ENCODE peak calls at places on chromosomes 11 and 22, in seven cellular contexts. A is osteoblast, K is heart left ventricle, F is pancreas, S is fibroblast of lung, L is endothelial cell of umbilical vein, J is left ventricle myocardium inferior. Q is an unnamed sample.

GRCh38 chr22:46379301-46379930 is 43.9 kb downstream of the TRMU start:
- DNase-seq in A (no peak), K (peak; percentile 11), F (peak; percentile 78), S (no peak), L (no peak), J (no peak), Q (no peak)

GRCh38 chr11:83112886-83113285 is 41.2 kb upstream of the RAB30 start:
- DNase-seq in A (no peak), K (no peak), F (no peak), S (no peak), L (no peak), J (no peak), Q (no peak)

GRCh38 chr11:59669611-59670009 is 773 bp upstream of the PATL1 start:
- DNase-seq in A (no peak), K (peak; percentile 38), F (peak; percentile 64), S (peak; percentile 59), L (no peak), J (peak; percentile 42), Q (no peak)

GRCh38 chr11:130413383-130414106 is 14.9 kb downstream of the ADAMTS8 start:
- DNase-seq in A (peak; percentile 99), K (no peak), F (no peak), S (peak; percentile 94), L (no peak), J (no peak), Q (no peak)

GRCh38 chr11:59769086-59769485 is 13.9 kb downstream of the STX3 start:
- DNase-seq in A (no peak), K (no peak), F (no peak), S (no peak), L (no peak), J (no peak), Q (no peak)

GRCh38 chr11:119832536-119832935 is 103.5 kb upstream of the NECTIN1 start:
- DNase-seq in A (no peak), K (no peak), F (peak; percentile 60), S (peak; percentile 42), L (no peak), J (no peak), Q (peak; percentile 81)

GRCh38 chr11:59756845-59757244 is 1.7 kb downstream of the STX3 start:
- DNase-seq in A (peak; percentile 89), K (peak; percentile 31), F (no peak), S (peak; percentile 20), L (no peak), J (no peak), Q (no peak)

GRCh38 chr11:44528103-44528502 is 37.4 kb upstream of the CD82 start:
- DNase-seq in A (peak; percentile 88), K (no peak), F (no peak), S (no peak), L (no peak), J (no peak), Q (no peak)

GRCh38 chr11:14322510-14322909 is 36.5 kb downstream of the RRAS2 start:
- DNase-seq in A (no peak), K (no peak), F (no peak), S (no peak), L (peak; percentile 78), J (no peak), Q (no peak)

GRCh38 chr11:19868281-19868821 is 155.7 kb downstream of the NAV2 start:
- DNase-seq in A (peak; percentile 79), K (peak; percentile 81), F (no peak), S (peak; percentile 91), L (peak; percentile 38), J (peak; percentile 25), Q (peak; percentile 16)

GRCh38 chr11:31262761-31263160 is 106.8 kb downstream of the DCDC1 start:
- DNase-seq in A (no peak), K (no peak), F (no peak), S (peak; percentile 14), L (peak; percentile 1), J (no peak), Q (no peak)

GRCh38 chr22:32619614-32620426 is 145.2 kb downstream of the FBXO7 start:
- DNase-seq in A (no peak), K (peak; percentile 86), F (no peak), S (peak; percentile 91), L (no peak), J (peak; percentile 64), Q (no peak)

GRCh38 chr11:100863080-100863581 is 176.0 kb downstream of the ARHGAP42 start:
- DNase-seq in A (peak; percentile 4), K (peak; percentile 53), F (no peak), S (peak; percentile 99), L (peak; percentile 3), J (no peak), Q (peak; percentile 11)

GRCh38 chr11:556175-556699 is 4.3 kb downstream of the LMNTD2 start:
- DNase-seq in A (peak; percentile 89), K (no peak), F (peak; percentile 84), S (no peak), L (no peak), J (no peak), Q (no peak)

GRCh38 chr11:119673389-119674336 is 55.3 kb downstream of the NECTIN1 start:
- DNase-seq in A (no peak), K (no peak), F (no peak), S (no peak), L (no peak), J (no peak), Q (no peak)

GRCh38 chr11:75759832-75760231 is 8.7 kb upstream of the DGAT2 start:
- DNase-seq in A (no peak), K (no peak), F (no peak), S (no peak), L (no peak), J (no peak), Q (no peak)

GRCh38 chr11:110710520-110711381 is 1.5 kb downstream of the ARHGAP20 start:
- DNase-seq in A (peak; percentile 84), K (peak; percentile 24), F (peak; percentile 72), S (peak; percentile 43), L (peak; percentile 29), J (peak; percentile 23), Q (peak; percentile 3)

GRCh38 chr22:38981659-38982007 is 514 bp upstream of the APOBEC3B start:
- DNase-seq in A (no peak), K (no peak), F (no peak), S (no peak), L (no peak), J (no peak), Q (no peak)

GRCh38 chr11:126383301-126384052 is 28.0 kb downstream of the ST3GAL4 start:
- DNase-seq in A (peak; percentile 58), K (no peak), F (no peak), S (no peak), L (no peak), J (no peak), Q (no peak)

GRCh38 chr11:60950933-60951610 is 904 bp downstream of the SLC15A3 start:
- DNase-seq in A (peak; percentile 81), K (no peak), F (no peak), S (no peak), L (no peak), J (peak; percentile 48), Q (no peak)

GRCh38 chr11:17635551-17635938 is 83.8 kb upstream of the MYOD1 start:
- DNase-seq in A (no peak), K (no peak), F (no peak), S (no peak), L (no peak), J (no peak), Q (no peak)

GRCh38 chr11:107856180-107856980 is 2.2 kb downstream of the SLC35F2 start:
- DNase-seq in A (no peak), K (no peak), F (no peak), S (no peak), L (no peak), J (no peak), Q (no peak)

GRCh38 chr11:121469910-121470309 is 17.1 kb upstream of the SORL1-AS1 start:
- DNase-seq in A (no peak), K (no peak), F (no peak), S (no peak), L (no peak), J (no peak), Q (no peak)

GRCh38 chr11:45092901-45093760 is 53.3 kb upstream of the PRDM11 start:
- DNase-seq in A (no peak), K (no peak), F (no peak), S (peak; percentile 99), L (no peak), J (no peak), Q (no peak)

GRCh38 chr11:38937709-38938108 is 2339.7 kb upstream of the RAG2 start:
- DNase-seq in A (no peak), K (no peak), F (no peak), S (no peak), L (no peak), J (no peak), Q (no peak)

GRCh38 chr11:118921929-118922744 is 3.6 kb downstream of the BCL9L start:
- DNase-seq in A (peak; percentile 96), K (peak; percentile 95), F (peak; percentile 96), S (peak; percentile 66), L (peak; percentile 40), J (peak; percentile 87), Q (peak; percentile 76)

GRCh38 chr11:3089236-3090061 is 32.2 kb upstream of the CARS1 start:
- DNase-seq in A (peak; percentile 53), K (no peak), F (no peak), S (no peak), L (no peak), J (no peak), Q (no peak)
- H3K9me3 ChIP-seq in A (no peaks in the 10 kb centered on the region), K (no peaks in the 10 kb centered on the region), F (no peaks in the 10 kb centered on the region), S (no peaks in the 10 kb centered on the region), L (no peaks in the 10 kb centered on the region), J (no peaks in the 10 kb centered on the region), Q (no peaks in the 10 kb centered on the region)

DNA sequence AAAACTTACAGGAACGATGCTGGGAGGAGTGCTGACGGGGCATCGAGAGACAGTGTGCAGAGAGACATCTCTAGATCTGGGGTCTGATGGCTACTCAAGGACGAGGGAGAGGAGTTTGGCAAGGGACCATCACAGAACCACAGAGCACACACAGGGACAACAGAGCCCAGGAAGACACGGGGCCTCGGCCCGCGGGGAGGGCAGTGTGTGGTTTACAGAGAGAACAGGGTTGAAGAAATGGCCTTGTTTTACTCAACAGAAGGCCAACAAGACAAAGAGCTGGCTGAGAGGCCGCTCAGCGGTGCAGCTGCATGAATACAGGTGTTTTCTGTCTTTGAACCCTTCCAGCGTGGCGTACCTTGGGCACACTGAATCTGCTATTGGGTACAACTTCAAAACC is 20.5 kb upstream of the BID start:
- DNase-seq in A (peak; percentile 73), K (no peak), F (no peak), S (no peak), L (no peak), J (no peak), Q (no peak)
- H3K4me1 ChIP-seq in A (no peaks in the 10 kb centered on the region), K (no peaks in the 10 kb centered on the region), F (no peaks in the 10 kb centered on the region), S (no peaks in the 10 kb centered on the region), L (no peaks in the 10 kb centered on the region), J (peaks cover 15% of the 10 kb centered on the region), Q (no peaks in the 10 kb centered on the region)

GRCh38 chr11:47496808-47497207 is 47.9 kb upstream of the RAPSN start:
- DNase-seq in A (no peak), K (no peak), F (no peak), S (no peak), L (no peak), J (no peak), Q (no peak)
- H3K4me3 ChIP-seq in A (no peak overlapping the region), K (no peak overlapping the region), F (no peak overlapping the region), S (no peak overlapping the region), L (no peak overlapping the region), J (no peak overlapping the region), Q (no peak overlapping the region)

GRCh38 chr11:34464591-34465036 is 25.9 kb downstream of the CAT start:
- DNase-seq in A (no peak), K (no peak), F (no peak), S (peak; percentile 7), L (no peak), J (no peak), Q (no peak)
- H3K9me3 ChIP-seq in A (peaks cover 5% of the 10 kb centered on the region), K (peaks cover 18% of the 10 kb centered on the region), F (no peaks in the 10 kb centered on the region), S (no peaks in the 10 kb centered on the region), L (no peaks in the 10 kb centered on the region), J (peaks cover 21% of the 10 kb centered on the region), Q (no peaks in the 10 kb centered on the region)

GRCh38 chr22:30348395-30348794 is 8.3 kb downstream of the SF3A1 start:
- DNase-seq in A (no peak), K (no peak), F (no peak), S (no peak), L (no peak), J (no peak), Q (no peak)
- H3K4me1 ChIP-seq in A (no peaks in the 10 kb centered on the region), K (peaks cover 8% of the 10 kb centered on the region), F (no peaks in the 10 kb centered on the region), S (no peaks in the 10 kb centered on the region), L (no peaks in the 10 kb centered on the region), J (peaks cover 56% of the 10 kb centered on the region), Q (no peaks in the 10 kb centered on the region)